ENCODE peak calls at places on chromosomes 4 and X, in ten cellular contexts. K is psoas muscle, S is RWPE2, O is transverse colon, D is cardiac muscle cell, L is esophagus squamous epithelium, B is hepatocyte, T is OCI-LY7, U is tibial nerve, Y is Caco-2. V is an unnamed sample.

GRCh38 chrX:68843992-68844391 is 15.2 kb downstream of the EFNB1 start:
- DNase-seq in K (no peak), S (peak; percentile 70), O (no peak), D (no peak), L (no peak), B (no peak), T (no peak), U (no peak), Y (no peak), V (no peak)

GRCh38 chrX:121000589-121000988 is 15.0 kb upstream of the CT47A1 start:
- DNase-seq in K (no peak), S (no peak), O (no peak), D (peak; percentile 59), L (no peak), B (peak; percentile 19), T (peak; percentile 3), U (no peak), Y (peak; percentile 13), V (no peak)

GRCh38 chrX:40173662-40174593 is 76.2 kb upstream of the BCOR start:
- DNase-seq in K (peak; percentile 35), S (no peak), O (peak; percentile 38), D (peak; percentile 39), L (peak; percentile 15), B (peak; percentile 76), T (peak; percentile 71), U (no peak), Y (peak; percentile 55), V (no peak)

GRCh38 chrX:123422875-123423274 is 238.8 kb downstream of the GRIA3 start:
- DNase-seq in K (no peak), S (no peak), O (peak; percentile 16), D (peak; percentile 36), L (no peak), B (peak; percentile 39), T (peak; percentile 0), U (peak; percentile 5), Y (peak; percentile 15), V (no peak)

GRCh38 chr4:114780205-114780604 is 181.6 kb downstream of the UGT8 start:
- DNase-seq in K (no peak), S (no peak), O (no peak), D (peak; percentile 9), L (no peak), B (peak; percentile 51), T (peak; percentile 4), U (no peak), Y (peak; percentile 23), V (no peak)

GRCh38 chrX:28586291-28586690 is 955 bp upstream of the IL1RAPL1 start:
- DNase-seq in K (no peak), S (no peak), O (peak; percentile 10), D (peak; percentile 70), L (no peak), B (peak; percentile 32), T (no peak), U (no peak), Y (no peak), V (no peak)

GRCh38 chr4:142353149-142353738 is 492.9 kb downstream of the INPP4B start:
- DNase-seq in K (no peak), S (no peak), O (no peak), D (peak; percentile 81), L (no peak), B (peak; percentile 84), T (peak; percentile 44), U (no peak), Y (peak; percentile 36), V (no peak)

GRCh38 chr4:7433376-7434140 is 1.2 kb downstream of the PSAPL1 start:
- DNase-seq in K (no peak), S (no peak), O (no peak), D (no peak), L (no peak), B (no peak), T (no peak), U (no peak), Y (no peak), V (no peak)

GRCh38 chrX:1807301-1807731 is 192.5 kb downstream of the ASMT start:
- DNase-seq in K (no peak), S (no peak), O (no peak), D (no peak), L (no peak), B (no peak), T (no peak), U (no peak), Y (no peak), V (peak; percentile 8)

GRCh38 chrX:37961118-37961517 is 45.2 kb upstream of the SYTL5 start:
- DNase-seq in K (no peak), S (no peak), O (no peak), D (no peak), L (no peak), B (no peak), T (no peak), U (no peak), Y (no peak), V (no peak)

GRCh38 chr4:108725457-108725856 is 37.4 kb downstream of the ETNPPL start:
- DNase-seq in K (no peak), S (no peak), O (no peak), D (no peak), L (no peak), B (no peak), T (peak; percentile 29), U (no peak), Y (no peak), V (no peak)

DNA sequence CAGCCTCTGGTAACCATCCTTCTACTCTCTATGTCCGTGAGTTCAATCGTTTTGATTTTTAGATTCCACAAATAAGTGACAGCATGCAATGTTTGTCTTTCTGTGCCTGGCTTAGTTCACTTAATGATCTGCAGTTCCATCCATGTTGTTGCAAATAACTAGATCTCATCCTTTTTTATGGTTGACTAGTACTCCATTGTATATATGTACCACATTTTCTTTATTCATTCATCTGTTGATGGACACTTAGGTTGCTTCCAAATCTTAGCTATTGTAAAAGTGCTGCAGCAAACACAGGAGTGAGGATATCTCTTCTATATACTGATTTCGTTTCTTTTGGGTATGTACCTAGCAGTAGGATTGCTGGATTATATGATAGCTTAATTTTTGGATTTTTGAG is 140.9 kb downstream of the MID1 start:
- DNase-seq in K (no peak), S (no peak), O (no peak), D (no peak), L (no peak), B (no peak), T (no peak), U (no peak), Y (no peak), V (no peak)
- H3K36me3 ChIP-seq in K (no peaks in the 10 kb centered on the region), S (peaks cover 4% of the 10 kb centered on the region), O (no peaks in the 10 kb centered on the region), D (no peaks in the 10 kb centered on the region), L (no peaks in the 10 kb centered on the region), B (no peaks in the 10 kb centered on the region), T (no peaks in the 10 kb centered on the region), U (no peaks in the 10 kb centered on the region), Y (no peaks in the 10 kb centered on the region), V (peaks cover 2% of the 10 kb centered on the region)

DNA sequence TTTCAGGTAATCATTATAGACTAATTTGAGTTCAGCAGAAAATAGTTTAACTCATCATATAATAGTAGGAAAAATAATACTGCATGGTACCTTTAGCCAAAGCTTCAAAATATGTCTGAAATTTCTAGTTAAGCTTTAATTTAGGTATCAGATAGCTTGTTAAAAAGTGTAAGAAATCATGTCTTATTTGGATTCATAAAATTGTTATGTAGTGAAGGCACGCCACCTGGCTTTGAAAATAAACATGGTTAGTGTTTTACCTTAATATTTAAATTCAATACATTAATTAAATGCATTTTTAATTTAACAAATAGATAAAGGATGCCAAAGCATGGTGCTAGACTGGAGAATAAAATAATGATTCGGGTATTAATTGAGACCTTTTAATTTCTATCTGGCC is 211.4 kb downstream of the FSTL5 start:
- DNase-seq in K (no peak), S (no peak), O (no peak), D (peak; percentile 5), L (no peak), B (no peak), T (no peak), U (no peak), Y (no peak), V (no peak)
- TF ChIP-seq CTCF in K (no peak), S (peak; percentile 74), O (no peak), D (no peak), L (no peak), B (peak; percentile 19), T (peak; percentile 17), U (no peak), Y (no peak), V (no peak)

DNA sequence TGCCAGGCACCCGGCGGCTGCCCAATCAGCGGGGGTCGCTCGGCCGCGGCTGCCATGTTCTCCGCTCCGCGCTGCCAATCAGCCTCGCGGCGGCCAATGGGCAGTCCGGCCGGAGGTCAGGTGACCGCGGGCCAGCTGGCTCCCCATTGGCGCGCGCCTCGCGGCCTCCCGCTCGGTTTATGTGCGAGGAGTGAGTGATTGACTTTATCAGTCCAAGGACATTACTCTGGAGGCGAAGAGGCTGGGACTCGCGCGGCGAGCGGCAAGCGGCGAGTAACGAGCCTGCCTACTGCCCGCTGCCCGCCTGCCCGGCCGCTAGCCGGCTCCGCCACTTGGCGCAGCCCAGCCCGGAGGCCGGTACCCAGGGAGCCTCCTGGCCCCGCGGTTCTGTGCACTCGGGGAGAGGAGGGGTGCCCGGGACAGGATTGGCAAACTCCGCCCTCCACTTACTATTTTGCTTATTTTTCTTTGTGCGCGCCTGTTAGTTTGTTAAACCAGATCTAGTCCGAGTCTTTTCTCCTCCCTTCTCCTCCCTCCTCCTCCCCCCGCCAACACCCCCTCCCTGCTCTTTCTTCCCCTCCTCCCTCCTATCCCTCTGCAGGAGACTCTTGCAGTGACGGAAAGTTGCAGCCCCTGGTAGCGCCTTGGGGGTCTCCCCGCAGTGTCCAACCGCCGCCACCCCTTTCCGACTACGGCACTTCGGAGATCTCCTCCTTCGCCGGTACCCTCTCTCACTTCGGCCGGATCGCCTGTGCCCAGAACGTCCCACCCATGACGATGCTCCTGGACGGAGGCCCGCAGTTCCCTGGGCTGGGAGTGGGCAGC is at the start of gene ZIC3:
- DNase-seq in K (peak; percentile 65), S (no peak), O (peak; percentile 15), D (peak; percentile 45), L (no peak), B (peak; percentile 74), T (no peak), U (peak; percentile 8), Y (no peak), V (no peak)
- H3K4me3 ChIP-seq in K (peak within 1 kb of the TSS; percentile 73), S (peak within 1 kb of the TSS; percentile 32), O (peak within 1 kb of the TSS; percentile 37), D (peak within 1 kb of the TSS; percentile 55), L (peak within 1 kb of the TSS; percentile 68), B (peak within 1 kb of the TSS; percentile 23), T (no peak within 1 kb of the TSS), U (peak within 1 kb of the TSS; percentile 25), Y (no peak within 1 kb of the TSS), V (peak within 1 kb of the TSS; percentile 29)

GRCh38 chr4:186701788-186702187 is 21.9 kb downstream of the FAT1 start:
- DNase-seq in K (no peak), S (no peak), O (no peak), D (no peak), L (no peak), B (no peak), T (no peak), U (no peak), Y (no peak), V (no peak)

GRCh38 chr4:186703510-186703909 is 20.1 kb downstream of the FAT1 start:
- DNase-seq in K (no peak), S (no peak), O (no peak), D (no peak), L (no peak), B (no peak), T (no peak), U (no peak), Y (no peak), V (no peak)

GRCh38 chr4:186702297-186702696 is 21.4 kb downstream of the FAT1 start:
- DNase-seq in K (no peak), S (no peak), O (no peak), D (peak; percentile 16), L (no peak), B (no peak), T (no peak), U (no peak), Y (no peak), V (no peak)

GRCh38 chr4:186704059-186704458 is 19.6 kb downstream of the FAT1 start:
- DNase-seq in K (no peak), S (no peak), O (no peak), D (no peak), L (no peak), B (no peak), T (no peak), U (no peak), Y (no peak), V (no peak)

GRCh38 chr4:186702940-186703339 is 20.7 kb downstream of the FAT1 start:
- DNase-seq in K (no peak), S (no peak), O (no peak), D (no peak), L (no peak), B (no peak), T (no peak), U (no peak), Y (no peak), V (no peak)
- H3K36me3 ChIP-seq in K (no peaks in the 10 kb centered on the region), S (peaks cover 96% of the 10 kb centered on the region), O (no peaks in the 10 kb centered on the region), D (no peaks in the 10 kb centered on the region), L (no peaks in the 10 kb centered on the region), B (no peaks in the 10 kb centered on the region), T (no peaks in the 10 kb centered on the region), U (peaks cover 25% of the 10 kb centered on the region), Y (no peaks in the 10 kb centered on the region), V (peaks cover 23% of the 10 kb centered on the region)